ENCODE peak calls at places on chromosome 6, in seven cellular contexts. Y is transverse colon, Q is lower leg skin, I is upper lobe of left lung, K is H1, R is ovary, F is Peyer's patch. B is an unnamed sample.

GRCh38 chr6:150514806-150515362 is 84.8 kb upstream of the PLEKHG1 start:
- DNase-seq in Y (no peak), Q (no peak), I (no peak), K (no peak), R (no peak), F (no peak), B (no peak)

GRCh38 chr6:123681957-123682462 is 45.3 kb upstream of the TRDN start:
- DNase-seq in Y (no peak), Q (no peak), I (no peak), K (no peak), R (no peak), F (no peak), B (no peak)

GRCh38 chr6:111800821-111801220 is 72.4 kb downstream of the FYN start:
- DNase-seq in Y (no peak), Q (no peak), I (no peak), K (no peak), R (no peak), F (no peak), B (no peak)

GRCh38 chr6:119148102-119148824 is 69.8 kb upstream of the FAM184A start:
- DNase-seq in Y (no peak), Q (no peak), I (no peak), K (no peak), R (peak; percentile 26), F (peak; percentile 59), B (no peak)

GRCh38 chr6:138310294-138310693 is 67.4 kb upstream of the SMIM28 start:
- DNase-seq in Y (no peak), Q (no peak), I (no peak), K (no peak), R (no peak), F (no peak), B (no peak)

GRCh38 chr6:2957696-2958330 is 13.6 kb downstream of the SERPINB6 start:
- DNase-seq in Y (no peak), Q (peak; percentile 77), I (no peak), K (no peak), R (no peak), F (no peak), B (no peak)

GRCh38 chr6:168188974-168189678 is 110.1 kb upstream of the FRMD1 start:
- DNase-seq in Y (no peak), Q (peak; percentile 62), I (no peak), K (no peak), R (no peak), F (peak; percentile 21), B (peak; percentile 75)

GRCh38 chr6:17907467-17908229 is 79.8 kb downstream of the KIF13A start:
- DNase-seq in Y (peak; percentile 61), Q (peak; percentile 94), I (no peak), K (no peak), R (no peak), F (peak; percentile 79), B (peak; percentile 97)

GRCh38 chr6:55918639-55919038 is 43.2 kb upstream of the BMP5 start:
- DNase-seq in Y (no peak), Q (no peak), I (no peak), K (no peak), R (no peak), F (no peak), B (no peak)

GRCh38 chr6:110002676-110003075 is 24.6 kb downstream of the GPR6 start:
- DNase-seq in Y (no peak), Q (no peak), I (no peak), K (no peak), R (no peak), F (no peak), B (no peak)

GRCh38 chr6:40881501-40881900 is 157.5 kb downstream of the UNC5CL start:
- DNase-seq in Y (no peak), Q (no peak), I (no peak), K (no peak), R (no peak), F (no peak), B (no peak)

GRCh38 chr6:26362093-26362835 is 2.7 kb upstream of the BTN3A2 start:
- DNase-seq in Y (no peak), Q (no peak), I (no peak), K (no peak), R (no peak), F (no peak), B (no peak)

GRCh38 chr6:135675026-135675425 is 176.5 kb upstream of the PDE7B start:
- DNase-seq in Y (no peak), Q (no peak), I (no peak), K (no peak), R (no peak), F (no peak), B (no peak)

GRCh38 chr6:162960674-162961457 is 233.1 kb downstream of the PACRG start:
- DNase-seq in Y (no peak), Q (no peak), I (no peak), K (no peak), R (no peak), F (no peak), B (no peak)
- TF ChIP-seq POLR2A in Y (no peak), Q (no peak), I (no peak), K (no peak), R (no peak), F (no peak), B (no peak)

GRCh38 chr6:12113190-12113578 is 101.1 kb downstream of the HIVEP1 start:
- DNase-seq in Y (no peak), Q (no peak), I (no peak), K (no peak), R (no peak), F (no peak), B (no peak)
- TF ChIP-seq POLR2A in Y (no peak), Q (no peak), I (no peak), K (no peak), R (no peak), F (no peak), B (no peak)

GRCh38 chr6:142416179-142416578 is 114.4 kb downstream of the ADGRG6 start:
- DNase-seq in Y (no peak), Q (no peak), I (no peak), K (no peak), R (no peak), F (no peak), B (no peak)
- TF ChIP-seq POLR2A in Y (no peak), Q (no peak), I (no peak), K (no peak), R (no peak), F (no peak), B (no peak)

GRCh38 chr6:30601815-30602641 is 15.0 kb downstream of the PPP1R10 start:
- DNase-seq in Y (no peak), Q (no peak), I (peak; percentile 78), K (no peak), R (no peak), F (no peak), B (no peak)
- TF ChIP-seq POLR2A in Y (no peak), Q (no peak), I (no peak), K (peak; percentile 63), R (no peak), F (no peak), B (no peak)

DNA sequence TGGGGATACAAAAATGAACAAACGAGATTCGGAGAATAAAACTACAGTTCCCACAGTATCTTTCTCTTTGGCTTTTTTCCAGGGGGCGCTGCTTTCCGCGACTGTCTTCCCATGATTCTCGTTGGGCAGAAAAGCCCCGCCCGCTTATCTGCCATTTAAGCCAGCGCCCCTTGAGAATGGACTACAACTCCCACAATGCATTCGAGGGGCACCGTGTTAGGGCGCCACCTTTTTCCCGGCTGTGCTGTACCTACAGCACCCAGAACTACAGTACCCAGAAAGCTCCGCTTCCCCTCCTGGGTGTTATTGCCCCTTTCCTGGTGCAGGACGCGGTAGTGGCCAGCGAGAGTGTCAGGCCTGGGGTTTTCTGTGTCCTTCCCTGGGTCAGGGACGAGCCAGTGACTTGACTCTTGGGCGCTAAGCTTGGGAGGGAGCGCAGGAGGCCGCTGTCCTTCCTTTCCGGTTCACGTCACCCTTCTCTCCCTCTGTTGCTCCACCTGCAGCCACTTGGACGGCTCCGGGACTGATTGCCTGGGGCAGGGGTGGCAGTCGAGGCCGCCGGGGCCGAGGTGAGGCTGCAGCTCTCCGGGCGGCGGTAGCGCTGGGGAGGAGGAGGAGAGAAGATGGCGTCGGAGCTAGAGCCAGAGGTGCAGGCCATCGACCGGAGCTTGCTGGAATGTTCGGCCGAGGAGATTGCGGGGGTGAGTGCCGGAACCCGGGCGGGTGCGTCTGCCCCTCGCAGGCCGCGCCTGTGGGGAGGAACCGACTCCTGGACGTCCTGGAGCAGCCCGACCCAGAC is at the start of gene UBR2:
- DNase-seq in Y (peak; percentile 97), Q (peak; percentile 98), I (peak; percentile 90), K (peak; percentile 89), R (peak; percentile 93), F (peak; percentile 99), B (peak; percentile 99)
- TF ChIP-seq POLR2A in Y (peak; percentile 97), Q (no peak), I (peak; percentile 79), K (peak; percentile 85), R (peak; percentile 69), F (peak; percentile 97), B (peak; percentile 79)

GRCh38 chr6:32436995-32437836 is 2.5 kb upstream of the HLA-DRA start:
- DNase-seq in Y (no peak), Q (no peak), I (no peak), K (no peak), R (no peak), F (no peak), B (no peak)
- TF ChIP-seq POLR2A in Y (no peak), Q (no peak), I (no peak), K (no peak), R (no peak), F (no peak), B (no peak)

GRCh38 chr6:16472349-16473069 is 234.1 kb downstream of the GMPR start:
- DNase-seq in Y (no peak), Q (no peak), I (no peak), K (no peak), R (no peak), F (no peak), B (no peak)

GRCh38 chr6:16470502-16471221 is 232.3 kb downstream of the GMPR start:
- DNase-seq in Y (no peak), Q (no peak), I (no peak), K (no peak), R (no peak), F (no peak), B (no peak)

GRCh38 chr6:16473184-16473907 is 235.0 kb downstream of the GMPR start:
- DNase-seq in Y (peak; percentile 44), Q (no peak), I (no peak), K (no peak), R (no peak), F (peak; percentile 50), B (no peak)

GRCh38 chr6:16471898-16472297 is 233.5 kb downstream of the GMPR start:
- DNase-seq in Y (no peak), Q (no peak), I (no peak), K (no peak), R (no peak), F (no peak), B (no peak)

DNA sequence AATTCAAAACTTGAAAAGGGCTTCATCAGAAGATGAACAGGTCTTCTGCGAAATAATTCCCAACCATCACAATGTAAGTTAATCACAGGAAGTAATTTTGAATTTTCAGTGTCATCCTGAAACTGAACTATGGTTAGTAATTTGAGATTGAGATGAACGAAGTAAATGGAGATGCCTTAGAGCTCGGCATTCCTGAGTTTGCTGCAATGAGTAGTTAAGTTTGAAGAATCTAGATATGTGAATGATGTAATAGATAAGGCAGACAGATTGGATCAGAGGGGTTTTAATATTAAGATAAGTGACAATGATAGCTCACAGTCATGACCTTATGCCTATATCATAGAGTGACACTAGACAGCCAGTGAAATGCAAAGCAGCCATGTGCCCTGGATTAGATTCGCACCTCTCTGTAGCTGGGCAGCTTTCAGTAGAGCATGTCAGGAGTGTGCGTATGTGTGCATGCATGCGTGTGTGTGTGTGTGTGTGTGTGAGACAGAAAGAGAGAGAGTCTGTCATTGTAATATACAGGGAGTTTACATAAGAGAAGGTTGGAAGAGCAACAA is 232.9 kb downstream of the GMPR start:
- DNase-seq in Y (peak; percentile 14), Q (no peak), I (no peak), K (no peak), R (no peak), F (no peak), B (no peak)
- TF ChIP-seq POLR2A in Y (no peak), Q (no peak), I (no peak), K (no peak), R (no peak), F (no peak), B (no peak)

GRCh38 chr6:106731144-106731842 is 101.9 kb downstream of the QRSL1 start:
- DNase-seq in Y (peak; percentile 71), Q (no peak), I (no peak), K (no peak), R (no peak), F (no peak), B (no peak)
- TF ChIP-seq POLR2A in Y (no peak), Q (no peak), I (no peak), K (no peak), R (no peak), F (no peak), B (no peak)